ENCODE peak calls at places on chromosomes 12 and 14, in four cellular contexts. X is stomach, C is GM13977, D is NCI-H1105. A is an unnamed sample.

GRCh38 chr14:96086032-96086431 is 46.9 kb downstream of the C14orf132 start:
- DNase-seq in X (no peak), C (no peak), D (no peak), A (no peak)

GRCh38 chr12:104055686-104056388 is 5.8 kb upstream of the GLT8D2 start:
- DNase-seq in X (peak; percentile 83), C (no peak), D (peak; percentile 94), A (no peak)

GRCh38 chr12:3745152-3745551 is 7.8 kb downstream of the CRACR2A start:
- DNase-seq in X (no peak), C (no peak), D (no peak), A (no peak)

GRCh38 chr12:52533686-52534470 is 13.7 kb upstream of the KRT5 start:
- DNase-seq in X (no peak), C (no peak), D (no peak), A (no peak)

GRCh38 chr12:100128509-100128908 is 14.2 kb downstream of the BLTP3B start:
- DNase-seq in X (no peak), C (no peak), D (no peak), A (peak; percentile 30)

GRCh38 chr14:89212386-89213235 is 204.4 kb downstream of the FOXN3 start:
- DNase-seq in X (no peak), C (no peak), D (no peak), A (no peak)

GRCh38 chr14:91376547-91377477 is 40.8 kb downstream of the CCDC88C start:
- DNase-seq in X (no peak), C (no peak), D (no peak), A (no peak)

GRCh38 chr12:76276499-76277151 is 71.6 kb downstream of the BBS10 start:
- DNase-seq in X (no peak), C (no peak), D (no peak), A (no peak)